ENCODE peak calls at places on chromosome 2, in ten cellular contexts. O is body of pancreas; C is fibroblast of lung; T is heart right ventricle; X is adrenal gland; P is effector memory CD4-positive, alpha-beta T cell; Y is sigmoid colon; R is IMR-90; I is PC-3; J is Karpas-422. K is an unnamed sample.

GRCh38 chr2:170512271-170512670 is 202.9 kb upstream of the SP5 start:
- DNase-seq in O (no peak), C (no peak), T (no peak), X (no peak), P (no peak), Y (no peak), R (no peak), I (no peak), J (no peak), K (no peak)

GRCh38 chr2:117716505-117716904 is 98.0 kb upstream of the DDX18 start:
- DNase-seq in O (no peak), C (no peak), T (no peak), X (no peak), P (no peak), Y (no peak), R (no peak), I (no peak), J (no peak), K (no peak)

GRCh38 chr2:70310899-70311298 is 9.0 kb upstream of the FAM136A start:
- DNase-seq in O (no peak), C (no peak), T (no peak), X (no peak), P (no peak), Y (no peak), R (no peak), I (no peak), J (no peak), K (no peak)

GRCh38 chr2:71190959-71191943 is 35.7 kb downstream of the PAIP2B start:
- DNase-seq in O (no peak), C (peak; percentile 10), T (peak; percentile 12), X (peak; percentile 22), P (no peak), Y (no peak), R (peak; percentile 9), I (peak; percentile 43), J (peak; percentile 65), K (peak; percentile 18)

GRCh38 chr2:79530443-79530842 is 17.6 kb downstream of the CTNNA2 start:
- DNase-seq in O (no peak), C (peak; percentile 19), T (no peak), X (no peak), P (no peak), Y (no peak), R (no peak), I (peak; percentile 3), J (peak; percentile 49), K (no peak)

GRCh38 chr2:232316382-232317190 is 62.0 kb upstream of the ALPP start:
- DNase-seq in O (no peak), C (no peak), T (no peak), X (no peak), P (no peak), Y (peak; percentile 29), R (no peak), I (no peak), J (no peak), K (peak; percentile 20)

GRCh38 chr2:23901966-23902942 is 24.7 kb downstream of the ATAD2B start:
- DNase-seq in O (no peak), C (peak; percentile 65), T (no peak), X (no peak), P (no peak), Y (no peak), R (peak; percentile 41), I (peak; percentile 87), J (no peak), K (peak; percentile 38)

GRCh38 chr2:165283342-165283741 is 44.1 kb downstream of the SCN2A start:
- DNase-seq in O (no peak), C (no peak), T (no peak), X (no peak), P (no peak), Y (no peak), R (no peak), I (no peak), J (peak; percentile 53), K (no peak)

GRCh38 chr2:160075171-160075570 is 12.8 kb upstream of the PLA2R1 start:
- DNase-seq in O (no peak), C (peak; percentile 93), T (no peak), X (no peak), P (no peak), Y (no peak), R (peak; percentile 33), I (no peak), J (no peak), K (no peak)

GRCh38 chr2:120845281-120845680 is 109.6 kb downstream of the GLI2 start:
- DNase-seq in O (peak; percentile 27), C (peak; percentile 28), T (no peak), X (no peak), P (no peak), Y (peak; percentile 88), R (peak; percentile 13), I (no peak), J (no peak), K (peak; percentile 63)

GRCh38 chr2:64939332-64939917 is 49.8 kb upstream of the SLC1A4 start:
- DNase-seq in O (no peak), C (no peak), T (no peak), X (no peak), P (no peak), Y (no peak), R (no peak), I (no peak), J (no peak), K (no peak)

GRCh38 chr2:144383571-144383970 is 136.3 kb downstream of the ZEB2 start:
- DNase-seq in O (no peak), C (no peak), T (no peak), X (no peak), P (no peak), Y (no peak), R (no peak), I (no peak), J (no peak), K (no peak)

GRCh38 chr2:11754705-11755026 is 8.2 kb downstream of the LPIN1 start:
- DNase-seq in O (no peak), C (no peak), T (no peak), X (no peak), P (no peak), Y (no peak), R (no peak), I (no peak), J (no peak), K (no peak)

GRCh38 chr2:11750917-11751316 is 4.5 kb downstream of the LPIN1 start:
- DNase-seq in O (peak; percentile 28), C (peak; percentile 63), T (no peak), X (no peak), P (peak; percentile 38), Y (no peak), R (no peak), I (no peak), J (no peak), K (no peak)

GRCh38 chr2:11752906-11753305 is 6.5 kb downstream of the LPIN1 start:
- DNase-seq in O (no peak), C (no peak), T (no peak), X (no peak), P (no peak), Y (no peak), R (no peak), I (no peak), J (no peak), K (peak; percentile 37)

GRCh38 chr2:11753886-11754704 is 7.7 kb downstream of the LPIN1 start:
- DNase-seq in O (peak; percentile 35), C (peak; percentile 75), T (peak; percentile 31), X (peak; percentile 64), P (peak; percentile 64), Y (no peak), R (peak; percentile 61), I (peak; percentile 92), J (peak; percentile 63), K (no peak)

GRCh38 chr2:11753452-11753885 is 7.0 kb downstream of the LPIN1 start:
- DNase-seq in O (peak; percentile 84), C (peak; percentile 58), T (no peak), X (no peak), P (peak; percentile 44), Y (no peak), R (no peak), I (peak; percentile 45), J (peak; percentile 95), K (no peak)
- H3K4me1 ChIP-seq in O (peaks cover 31% of the 10 kb centered on the region), C (peaks cover 26% of the 10 kb centered on the region), T (peaks cover 31% of the 10 kb centered on the region), X (peaks cover 10% of the 10 kb centered on the region), P (peaks cover 65% of the 10 kb centered on the region), Y (peaks cover 45% of the 10 kb centered on the region), R (peaks cover 13% of the 10 kb centered on the region), I (peaks cover 28% of the 10 kb centered on the region), J (peaks cover 69% of the 10 kb centered on the region), K (peaks cover 50% of the 10 kb centered on the region)

GRCh38 chr2:15622214-15622613 is 30.5 kb downstream of the DDX1 start:
- DNase-seq in O (no peak), C (no peak), T (no peak), X (no peak), P (no peak), Y (no peak), R (no peak), I (no peak), J (no peak), K (no peak)
- H3K36me3 ChIP-seq in O (peaks cover 10% of the 10 kb centered on the region), C (peaks cover 21% of the 10 kb centered on the region), T (peaks cover 74% of the 10 kb centered on the region), X (no peaks in the 10 kb centered on the region), P (peaks cover 73% of the 10 kb centered on the region), Y (peaks cover 37% of the 10 kb centered on the region), R (peaks cover 36% of the 10 kb centered on the region), I (peaks cover 69% of the 10 kb centered on the region), J (peaks cover 29% of the 10 kb centered on the region), K (peaks cover 72% of the 10 kb centered on the region)

DNA sequence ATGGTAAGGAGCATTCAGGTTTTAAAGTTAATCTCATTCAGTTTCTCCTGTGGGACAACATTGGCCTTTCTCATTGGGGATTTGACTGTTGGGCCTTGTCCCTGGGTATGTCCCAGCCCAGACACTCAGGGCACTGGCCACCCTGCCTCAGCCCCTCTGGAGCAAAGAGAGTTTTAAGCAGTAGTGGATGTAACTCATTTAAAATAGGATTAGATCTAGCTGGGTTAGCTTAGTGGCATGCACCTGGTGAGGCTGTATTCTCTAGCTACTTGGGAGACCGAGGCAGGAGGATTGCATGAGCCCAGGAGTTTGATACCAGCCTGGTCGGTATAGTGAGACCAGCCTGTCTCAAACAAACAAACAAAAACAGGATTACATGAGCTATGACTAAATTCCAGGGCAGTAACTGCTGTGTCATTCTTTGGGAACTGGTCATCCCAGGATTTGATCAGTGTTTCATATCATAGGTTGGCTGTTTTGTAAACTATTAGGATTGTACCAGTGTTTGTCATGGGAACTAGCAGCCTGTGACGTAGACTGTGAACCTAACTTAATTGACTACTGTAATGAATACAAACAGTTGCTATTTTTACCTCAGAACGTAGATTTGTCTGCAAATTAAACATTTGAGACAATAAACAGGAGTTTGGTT is 12.5 kb downstream of the INPP4A start:
- DNase-seq in O (no peak), C (peak; percentile 78), T (no peak), X (no peak), P (no peak), Y (no peak), R (peak; percentile 99), I (peak; percentile 88), J (no peak), K (peak; percentile 52)
- H3K4me1 ChIP-seq in O (peaks cover 10% of the 10 kb centered on the region), C (peaks cover 9% of the 10 kb centered on the region), T (peaks cover 23% of the 10 kb centered on the region), X (peaks cover 10% of the 10 kb centered on the region), P (peaks cover 89% of the 10 kb centered on the region), Y (peaks cover 96% of the 10 kb centered on the region), R (peaks cover 33% of the 10 kb centered on the region), I (peaks cover 60% of the 10 kb centered on the region), J (peaks cover 37% of the 10 kb centered on the region), K (no peaks in the 10 kb centered on the region)

GRCh38 chr2:74077636-74078035 is 70.1 kb downstream of the BOLA3 start:
- DNase-seq in O (no peak), C (no peak), T (peak; percentile 19), X (no peak), P (no peak), Y (no peak), R (no peak), I (no peak), J (no peak), K (peak; percentile 46)
- H3K36me3 ChIP-seq in O (no peaks in the 10 kb centered on the region), C (no peaks in the 10 kb centered on the region), T (no peaks in the 10 kb centered on the region), X (no peaks in the 10 kb centered on the region), P (peaks cover 32% of the 10 kb centered on the region), Y (no peaks in the 10 kb centered on the region), R (peaks cover 7% of the 10 kb centered on the region), I (peaks cover 21% of the 10 kb centered on the region), J (no peaks in the 10 kb centered on the region), K (no peaks in the 10 kb centered on the region)